ENCODE peak calls at places on chromosome 17, in four cellular contexts. P is SK-N-SH treated with all-trans-retinoic acid at 6 μM for 48 hours; Y is left lung; X is stimulated activated naive CD8-positive, alpha-beta T cell treated with anti-CD3 and anti-CD28 coated beads, Interleukin-15, Interleukin-2, amounts not matched to agents 100 U/mL and 50 U/mL, for 24 hours. Q is an unnamed sample.
A peak's percentile ranks its signal among the peaks of the same experiment; 100 is the strongest.

GRCh38 chr17:44555056-44555455 is 2.2 kb upstream of the FZD2 start:
- ATAC-seq in P (no peak), Y (no peak), X (no peak), Q (no peak)

GRCh38 chr17:76262732-76263344 is 2.3 kb upstream of the UBALD2 start:
- ATAC-seq in X (no peak), Y (peak; percentile 4), P (no peak), Q (peak; percentile 29)

GRCh38 chr17:31654936-31655335 is 204.1 kb downstream of the COPRS start:
- ATAC-seq in Y (no peak), X (peak; percentile 86), P (no peak), Q (peak; percentile 75)

GRCh38 chr17:1007310-1008007 is 10.5 kb downstream of the TIMM22 start:
- ATAC-seq in Y (no peak), X (no peak), P (no peak), Q (no peak)

GRCh38 chr17:39277110-39277509 is 51.4 kb upstream of the STAC2 start:
- ATAC-seq in P (no peak), Y (no peak), X (no peak), Q (peak; percentile 79)

GRCh38 chr17:50440172-50440837 is 14.3 kb downstream of the ACSF2 start:
- ATAC-seq in P (no peak), X (no peak), Y (peak; percentile 78), Q (no peak)

GRCh38 chr17:1095853-1096675 is 83.7 kb downstream of the ABR start:
- ATAC-seq in Y (peak; percentile 57), X (no peak), P (no peak), Q (no peak)

GRCh38 chr17:39921323-39921722 is 2.9 kb upstream of the GSDMB start:
- ATAC-seq in X (peak; percentile 69), Y (no peak), P (no peak), Q (peak; percentile 84)

GRCh38 chr17:4101127-4101798 is 41.6 kb downstream of the ZZEF1 start:
- ATAC-seq in P (no peak), Y (peak; percentile 63), X (no peak), Q (peak; percentile 67)